ENCODE peak calls at places on chromosomes 1 and 21, in four cellular contexts. P is cardiac muscle cell, V is mammary epithelial cell, H is right lobe of liver. G is an unnamed sample. For H3K4me1, the result is how much of the 10 kb centered on the place peaks cover.

GRCh38 chr1:58785424-58786058 is 1.7 kb upstream of the JUN start:
- DNase-seq in P (peak), V (peak), H (peak), G (no peak)

GRCh38 chr1:48493970-48494769 is 22.2 kb upstream of the SPATA6 start:
- DNase-seq in P (no peak), V (peak), H (no peak), G (no peak)

GRCh38 chr1:101051688-101052638 is 26.4 kb upstream of the DPH5 start:
- DNase-seq in P (no peak), V (no peak), H (no peak), G (no peak)

GRCh38 chr1:7207875-7208646 is 422.8 kb downstream of the CAMTA1 start:
- DNase-seq in P (peak), V (peak), H (peak), G (peak)

GRCh38 chr1:29708818-29709710 is 472.7 kb downstream of the PTPRU start:
- DNase-seq in P (no peak), V (peak), H (no peak), G (peak)

GRCh38 chr1:85660541-85660940 is 47.7 kb downstream of the ZNHIT6 start:
- DNase-seq in P (no peak), V (no peak), H (no peak), G (no peak)

GRCh38 chr1:17494114-17494729 is 45.3 kb upstream of the ARHGEF10L start:
- DNase-seq in P (peak), V (peak), H (peak), G (peak)

GRCh38 chr1:45354838-45355237 is 14.6 kb upstream of the MUTYH start:
- DNase-seq in P (no peak), V (no peak), H (no peak), G (no peak)

GRCh38 chr1:212328248-212328647 is 43.0 kb downstream of the PPP2R5A start:
- DNase-seq in P (no peak), V (no peak), H (no peak), G (no peak)

GRCh38 chr1:6628971-6629479 is 4.4 kb downstream of the THAP3 start:
- DNase-seq in P (no peak), V (no peak), H (no peak), G (no peak)

GRCh38 chr21:21247441-21247840 is 249.2 kb downstream of the NCAM2 start:
- DNase-seq in P (no peak), V (no peak), H (no peak), G (no peak)

GRCh38 chr1:108208724-108209404 is 8.7 kb upstream of the SLC25A24 start:
- DNase-seq in P (no peak), V (no peak), H (no peak), G (no peak)

GRCh38 chr1:5342830-5343229 is 649.4 kb downstream of the NPHP4 start:
- DNase-seq in P (no peak), V (no peak), H (no peak), G (no peak)

GRCh38 chr1:15707239-15707940 is 23.3 kb downstream of the PLEKHM2 start:
- DNase-seq in P (no peak), V (no peak), H (no peak), G (no peak)

GRCh38 chr1:50251592-50252165 is 143.0 kb downstream of the ELAVL4 start:
- DNase-seq in P (no peak), V (no peak), H (no peak), G (no peak)

GRCh38 chr1:41681331-41682136 is 197.1 kb upstream of the EDN2 start:
- DNase-seq in P (no peak), V (no peak), H (no peak), G (no peak)

GRCh38 chr1:205484985-205485967 is 19.2 kb upstream of the CDK18 start:
- DNase-seq in P (peak), V (peak), H (peak), G (no peak)

GRCh38 chr1:237042892-237043576 is 1.1 kb downstream of the RYR2 start:
- DNase-seq in P (peak), V (no peak), H (no peak), G (no peak)

GRCh38 chr1:26471201-26471497 is 1.1 kb upstream of the HMGN2 start:
- DNase-seq in P (no peak), V (no peak), H (no peak), G (no peak)

GRCh38 chr1:28813931-28814465 is 2.0 kb downstream of the OPRD1 start:
- DNase-seq in P (no peak), V (no peak), H (no peak), G (no peak)

GRCh38 chr1:30617161-30617560 is 106.2 kb downstream of the MATN1 start:
- DNase-seq in P (no peak), V (peak), H (no peak), G (peak)

GRCh38 chr21:37045139-37045538 is 27.7 kb downstream of the PIGP start:
- DNase-seq in P (no peak), V (no peak), H (no peak), G (no peak)

GRCh38 chr1:27257155-27257554 is 22.7 kb downstream of the WDTC1 start:
- DNase-seq in P (no peak), V (no peak), H (no peak), G (no peak)

GRCh38 chr1:235843458-235843857 is 23.2 kb downstream of the LYST start:
- DNase-seq in P (peak), V (peak), H (no peak), G (peak)

GRCh38 chr1:180745098-180745497 is 113.3 kb downstream of the XPR1 start:
- DNase-seq in P (no peak), V (no peak), H (no peak), G (no peak)

GRCh38 chr21:14603202-14603601 is 57.1 kb upstream of the SAMSN1 start:
- DNase-seq in P (no peak), V (peak), H (no peak), G (no peak)

GRCh38 chr1:192852001-192852400 is 43.2 kb downstream of the RGS2 start:
- DNase-seq in P (no peak), V (no peak), H (no peak), G (no peak)

GRCh38 chr1:186002426-186002825 is 268.2 kb downstream of the HMCN1 start:
- DNase-seq in P (no peak), V (no peak), H (no peak), G (no peak)

GRCh38 chr1:32742132-32742947 is 39.8 kb upstream of the SYNC start:
- DNase-seq in P (no peak), V (peak), H (peak), G (no peak)

GRCh38 chr21:18499761-18500376 is 96.3 kb upstream of the TMPRSS15 start:
- DNase-seq in P (peak), V (no peak), H (no peak), G (no peak)

GRCh38 chr1:114623364-114623763 is 41.9 kb upstream of the BCAS2 start:
- DNase-seq in P (no peak), V (no peak), H (no peak), G (no peak)

GRCh38 chr1:169108897-169109560 is 2.5 kb downstream of the ATP1B1 start:
- DNase-seq in P (peak), V (no peak), H (peak), G (no peak)

GRCh38 chr1:56376188-56376984 is 203.0 kb downstream of the PLPP3 start:
- DNase-seq in P (no peak), V (peak), H (no peak), G (peak)

GRCh38 chr1:1021860-1022259 is 1.9 kb downstream of the AGRN start:
- DNase-seq in P (no peak), V (peak), H (no peak), G (no peak)

GRCh38 chr21:27291006-27291405 is 324.1 kb upstream of the ADAMTS5 start:
- DNase-seq in P (no peak), V (no peak), H (no peak), G (no peak)

GRCh38 chr1:149916193-149916926 is 1.3 kb downstream of the SV2A start:
- DNase-seq in P (peak), V (no peak), H (no peak), G (no peak)

GRCh38 chr1:115679141-115679611 is 37.4 kb downstream of the VANGL1 start:
- DNase-seq in P (no peak), V (peak), H (no peak), G (no peak)

GRCh38 chr1:212610575-212610967 is 2.0 kb downstream of the ATF3 start:
- DNase-seq in P (no peak), V (no peak), H (no peak), G (no peak)

GRCh38 chr1:223683586-223684487 is 18.3 kb upstream of the CAPN8 start:
- DNase-seq in P (peak), V (peak), H (peak), G (no peak)

GRCh38 chr21:45080639-45081414 is 6.4 kb downstream of the ADARB1 start:
- DNase-seq in P (no peak), V (no peak), H (no peak), G (no peak)

GRCh38 chr21:45079351-45079750 is 5.0 kb downstream of the ADARB1 start:
- DNase-seq in P (no peak), V (no peak), H (no peak), G (no peak)

GRCh38 chr21:45078371-45078770 is 4.0 kb downstream of the ADARB1 start:
- DNase-seq in P (no peak), V (no peak), H (no peak), G (no peak)

GRCh38 chr21:45080232-45080631 is 5.9 kb downstream of the ADARB1 start:
- DNase-seq in P (no peak), V (no peak), H (no peak), G (no peak)

DNA sequence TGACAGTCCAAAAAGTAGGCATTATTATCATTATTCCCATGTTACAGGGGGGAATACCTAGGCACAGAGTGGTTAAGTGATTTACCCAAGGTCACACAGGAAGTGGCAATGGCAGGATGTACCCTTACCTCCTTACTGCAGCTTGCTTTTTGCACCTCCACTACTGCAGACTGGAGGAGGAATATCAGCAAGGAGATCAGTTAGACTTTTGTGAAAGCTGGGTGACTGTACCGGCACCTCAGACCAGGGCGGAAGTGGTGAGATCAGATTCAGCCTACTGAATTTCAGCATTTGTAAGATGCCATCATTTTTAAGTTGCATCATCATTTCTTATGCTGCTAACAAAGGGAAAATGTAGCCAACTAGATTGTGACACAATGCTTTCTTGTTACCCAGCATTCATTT is 4.5 kb downstream of the ADARB1 start:
- DNase-seq in P (no peak), V (peak), H (no peak), G (no peak)
- H3K4me1 ChIP-seq in P (under half), V (under half), H (under half), G (under half)

DNA sequence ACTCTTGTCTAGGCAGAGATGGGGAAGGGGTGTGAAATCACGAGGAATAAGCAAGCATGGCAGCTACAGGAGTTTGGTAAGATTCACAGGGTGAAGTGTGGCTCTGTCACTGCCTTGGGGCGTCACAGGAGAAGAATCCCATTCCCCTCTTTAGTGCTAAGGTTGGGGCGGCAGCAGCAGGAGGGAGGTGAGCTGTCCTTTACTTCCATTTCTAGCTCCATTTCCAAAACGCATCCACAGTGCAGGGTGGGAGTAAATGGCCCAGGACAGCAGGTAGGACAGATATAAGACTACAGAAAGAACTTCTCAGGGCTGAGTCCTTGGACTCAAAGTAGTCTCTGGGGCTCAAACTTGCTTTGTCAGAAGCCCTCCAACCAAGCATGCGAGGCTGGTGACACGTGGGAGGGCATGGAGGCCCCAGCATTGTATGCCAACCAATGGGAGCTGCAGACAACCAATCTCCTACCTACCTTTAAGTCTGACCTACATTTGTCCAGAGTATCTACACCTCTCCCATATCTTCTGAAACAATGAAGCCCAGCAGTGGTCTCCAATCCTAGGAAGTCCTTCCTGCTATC is 8.5 kb downstream of the MEF2D start:
- DNase-seq in P (no peak), V (no peak), H (no peak), G (no peak)
- H3K4me1 ChIP-seq in P (half or more), V (under half), H (under half), G (under half)

DNA sequence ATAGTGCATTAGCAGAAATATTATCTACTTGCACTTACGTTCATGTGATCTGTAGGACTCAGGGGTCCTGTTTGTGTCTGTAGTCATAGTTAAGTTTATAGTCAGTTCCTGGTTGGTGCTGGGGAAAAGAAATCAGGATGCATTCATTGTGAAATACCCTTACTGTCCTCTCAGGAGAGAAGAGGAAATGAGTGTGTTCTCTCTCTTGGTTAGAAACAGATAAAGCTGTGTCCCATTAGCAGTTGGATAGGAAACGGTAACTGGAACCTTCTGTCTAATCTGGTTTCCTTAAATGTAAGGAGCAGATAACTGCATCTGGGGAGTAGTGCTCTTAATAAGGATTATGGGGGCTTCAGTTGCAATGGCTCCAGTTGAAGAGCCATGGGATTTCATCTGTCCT is 8.9 kb downstream of the SDCCAG8 start:
- DNase-seq in P (no peak), V (peak), H (no peak), G (no peak)
- H3K4me1 ChIP-seq in P (under half), V (under half), H (under half), G (under half)

GRCh38 chr1:156123356-156124196 is 9.1 kb downstream of the LMNA start:
- DNase-seq in P (peak), V (peak), H (peak), G (peak)
- H3K4me1 ChIP-seq in P (half or more), V (half or more), H (under half), G (half or more)

DNA sequence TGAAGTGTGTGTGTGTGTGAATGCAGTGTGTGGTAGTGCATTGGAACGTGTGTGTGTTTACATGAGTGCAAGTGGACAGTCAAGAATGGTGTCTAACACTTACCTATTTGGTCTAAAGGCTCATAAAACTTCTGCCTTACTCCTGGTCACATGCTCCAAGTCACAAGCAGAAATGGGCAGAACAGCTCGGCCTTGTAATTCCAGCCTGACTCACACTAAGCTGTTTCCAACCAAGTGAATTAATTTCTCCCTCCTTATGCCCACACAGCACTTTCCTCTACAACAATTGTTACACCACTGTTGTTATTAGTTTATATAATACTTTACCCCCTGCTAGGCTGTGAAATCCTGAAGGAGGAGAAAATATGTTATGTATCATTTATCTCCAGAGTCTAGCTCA is 43.8 kb downstream of the DDR2 start:
- DNase-seq in P (no peak), V (no peak), H (no peak), G (no peak)
- H3K4me1 ChIP-seq in P (under half), V (under half), H (under half), G (under half)

G was measured in keratinocyte.